ENCODE peak calls at places on chromosome 5, in nine cellular contexts. M is Peyer's patch, W is A549, L is tibial nerve, E is breast epithelium, S is heart left ventricle, P is suprapubic skin, U is spleen, F is sigmoid colon. Z is an unnamed sample.

GRCh38 chr5:131525805-131526204 is 109.2 kb downstream of the RAPGEF6 start:
- DNase-seq in U (no peak), F (no peak), S (no peak), W (no peak), P (no peak), L (no peak), M (no peak), E (no peak), Z (no peak)

GRCh38 chr5:123868267-123868666 is 356.3 kb downstream of the CSNK1G3 start:
- DNase-seq in U (no peak), W (no peak), M (no peak), P (no peak), S (no peak), L (no peak), E (no peak), F (no peak), Z (no peak)

GRCh38 chr5:157593036-157593435 is 17.5 kb upstream of the ADAM19 start:
- DNase-seq in F (no peak), E (no peak), S (no peak), U (no peak), M (no peak), P (no peak), L (no peak), W (no peak), Z (no peak)

GRCh38 chr5:90888511-90889324 is 330.1 kb downstream of the ADGRV1 start:
- DNase-seq in P (no peak), E (no peak), U (no peak), S (no peak), M (no peak), L (no peak), F (no peak), W (peak; percentile 26), Z (no peak)

GRCh38 chr5:172010278-172010677 is 3.8 kb upstream of the FBXW11 start:
- DNase-seq in P (no peak), L (no peak), F (no peak), S (no peak), W (no peak), M (no peak), U (no peak), E (no peak), Z (no peak)

GRCh38 chr5:65290677-65291076 is 191.0 kb downstream of the ADAMTS6 start:
- DNase-seq in M (no peak), W (no peak), U (no peak), L (no peak), P (no peak), S (no peak), E (no peak), F (no peak), Z (no peak)

GRCh38 chr5:10406636-10407035 is 35.0 kb upstream of the ROPN1L start:
- DNase-seq in L (no peak), P (no peak), S (no peak), M (no peak), F (no peak), W (no peak), U (no peak), E (no peak), Z (no peak)

GRCh38 chr5:34789021-34789531 is 49.9 kb upstream of the TTC23L start:
- DNase-seq in S (peak; percentile 40), L (no peak), F (no peak), E (peak; percentile 30), P (no peak), M (no peak), U (no peak), W (no peak), Z (peak; percentile 45)

GRCh38 chr5:109744261-109744660 is 54.5 kb downstream of the MAN2A1 start:
- DNase-seq in P (no peak), S (no peak), M (no peak), F (no peak), L (no peak), U (no peak), W (no peak), E (no peak), Z (no peak)

GRCh38 chr5:119218830-119219782 is 136.7 kb upstream of the TNFAIP8 start:
- DNase-seq in W (no peak), U (no peak), L (no peak), E (no peak), F (no peak), M (no peak), S (no peak), P (no peak), Z (no peak)

GRCh38 chr5:124263680-124264491 is 482.6 kb downstream of the ZNF608 start:
- DNase-seq in F (no peak), P (no peak), M (no peak), E (no peak), L (no peak), U (no peak), S (no peak), W (no peak), Z (no peak)

GRCh38 chr5:61308699-61309098 is 23.4 kb upstream of the ZSWIM6 start:
- DNase-seq in L (no peak), F (no peak), E (no peak), S (no peak), P (no peak), M (no peak), W (no peak), U (no peak), Z (no peak)

GRCh38 chr5:74546796-74547195 is 93.7 kb downstream of the ENC1 start:
- DNase-seq in P (no peak), M (no peak), S (no peak), U (no peak), W (no peak), L (no peak), F (no peak), E (no peak), Z (no peak)

GRCh38 chr5:160556886-160557285 is 135.2 kb downstream of the PTTG1 start:
- DNase-seq in F (no peak), L (no peak), W (no peak), E (no peak), U (no peak), S (no peak), P (no peak), M (no peak), Z (no peak)

GRCh38 chr5:132949151-132949550 is 14.3 kb downstream of the AFF4 start:
- DNase-seq in E (no peak), U (no peak), P (no peak), W (no peak), L (no peak), M (no peak), S (no peak), F (no peak), Z (no peak)

GRCh38 chr5:87113848-87114247 is 153.8 kb upstream of the RASA1 start:
- DNase-seq in P (no peak), U (no peak), F (no peak), L (no peak), M (no peak), W (no peak), S (no peak), E (no peak), Z (no peak)

GRCh38 chr5:132184588-132184987 is 43.1 kb downstream of the P4HA2 start:
- DNase-seq in E (no peak), M (no peak), F (no peak), W (no peak), U (no peak), L (no peak), P (no peak), S (no peak), Z (no peak)

GRCh38 chr5:10317825-10318682 is 10.4 kb upstream of the CMBL start:
- DNase-seq in F (peak; percentile 27), W (no peak), P (no peak), E (no peak), L (no peak), U (no peak), M (no peak), S (no peak), Z (no peak)

GRCh38 chr5:148909001-148909400 is 82.6 kb downstream of the ADRB2 start:
- DNase-seq in M (no peak), L (no peak), S (no peak), F (no peak), E (no peak), U (no peak), P (no peak), W (no peak), Z (no peak)

GRCh38 chr5:1177826-1178528 is 23.4 kb upstream of the SLC6A19 start:
- DNase-seq in S (no peak), P (no peak), W (no peak), L (no peak), U (no peak), E (no peak), M (no peak), F (no peak), Z (no peak)

GRCh38 chr5:157689942-157690689 is 18.8 kb downstream of the C5orf52 start:
- DNase-seq in M (peak; percentile 21), W (no peak), P (no peak), S (no peak), L (no peak), U (peak; percentile 78), E (no peak), F (no peak), Z (no peak)

GRCh38 chr5:11040345-11040744 is 279.3 kb upstream of the DAP start:
- DNase-seq in U (no peak), M (no peak), W (no peak), S (no peak), L (no peak), P (no peak), E (no peak), F (no peak), Z (no peak)

GRCh38 chr5:141343242-141343952 is at the start of gene PCDHGA3:
- DNase-seq in L (no peak), M (no peak), U (no peak), S (no peak), E (no peak), W (no peak), P (no peak), F (no peak), Z (no peak)
- H3K9me3 ChIP-seq in L (peaks cover 7% of the 10 kb centered on the region), M (peaks cover 48% of the 10 kb centered on the region), U (peaks cover 64% of the 10 kb centered on the region), S (peaks cover 8% of the 10 kb centered on the region), E (peaks cover 85% of the 10 kb centered on the region), W (peaks cover 31% of the 10 kb centered on the region), P (peaks cover 26% of the 10 kb centered on the region), F (peaks cover 88% of the 10 kb centered on the region), Z (peaks cover 3% of the 10 kb centered on the region)

GRCh38 chr5:142292249-142292648 is 32.6 kb downstream of the SPRY4 start:
- DNase-seq in E (no peak), W (no peak), L (no peak), P (no peak), F (no peak), U (no peak), M (no peak), S (no peak), Z (no peak)
- H3K4me1 ChIP-seq in E (no peaks in the 10 kb centered on the region), W (no peaks in the 10 kb centered on the region), L (peaks cover 38% of the 10 kb centered on the region), P (no peaks in the 10 kb centered on the region), F (peaks cover 6% of the 10 kb centered on the region), U (peaks cover 23% of the 10 kb centered on the region), M (no peaks in the 10 kb centered on the region), S (peaks cover 68% of the 10 kb centered on the region), Z (no peaks in the 10 kb centered on the region)

GRCh38 chr5:52787600-52788504 is at the start of the genes ITGA1 and PELO:
- DNase-seq in F (peak; percentile 95), U (peak; percentile 89), W (peak; percentile 68), L (peak; percentile 49), E (peak; percentile 67), P (peak; percentile 90), S (peak; percentile 75), M (peak; percentile 39), Z (peak; percentile 85)
- TF ChIP-seq POLR2A in F (peak; percentile 23), U (no peak), W (no peak), L (peak; percentile 21), E (no peak), P (peak; percentile 35), S (peak; percentile 55), M (no peak), Z (peak; percentile 49)

DNA sequence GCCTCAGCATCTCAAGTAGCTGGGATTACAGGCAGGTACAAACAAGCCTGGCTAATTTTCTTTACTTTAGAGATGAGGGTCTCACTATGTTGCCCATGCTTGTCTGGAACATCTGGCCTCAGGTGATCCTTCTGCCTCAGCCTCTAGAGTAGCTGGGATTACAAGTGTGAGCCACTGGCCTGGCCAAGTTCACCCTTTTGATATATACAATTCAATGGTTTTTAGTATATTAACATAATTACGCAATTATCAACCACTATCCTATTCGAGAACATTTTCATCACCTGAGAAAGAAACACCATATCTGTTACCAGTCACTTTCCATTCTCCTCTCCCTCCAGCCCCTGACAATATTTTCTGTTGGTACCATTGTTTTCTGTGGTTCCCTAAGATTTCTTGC is 3.7 kb upstream of the CDC23 start:
- DNase-seq in F (no peak), S (no peak), U (no peak), W (no peak), P (no peak), M (no peak), L (no peak), E (no peak), Z (no peak)
- H3K9me3 ChIP-seq in F (no peaks in the 10 kb centered on the region), S (no peaks in the 10 kb centered on the region), U (no peaks in the 10 kb centered on the region), W (no peaks in the 10 kb centered on the region), P (no peaks in the 10 kb centered on the region), M (no peaks in the 10 kb centered on the region), L (no peaks in the 10 kb centered on the region), E (no peaks in the 10 kb centered on the region), Z (no peaks in the 10 kb centered on the region)